ENCODE peak calls at places on chromosome 1, in five cellular contexts. S is A549, Z is HCT116, H is K562, U is GM23248. A is an unnamed sample.

GRCh38 chr1:221013691-221014293 is 134.5 kb downstream of the HLX start:
- DNase-seq in S (no peak), Z (no peak), H (no peak), U (no peak), A (no peak)

GRCh38 chr1:35047188-35047858 is 15.6 kb upstream of the ZMYM6 start:
- DNase-seq in S (no peak), Z (no peak), H (no peak), U (peak), A (no peak)

GRCh38 chr1:202860744-202861419 is 28.1 kb downstream of the RABIF start:
- DNase-seq in S (peak), Z (peak), H (peak), U (peak), A (peak)

GRCh38 chr1:232519186-232519585 is 110.7 kb downstream of the SIPA1L2 start:
- DNase-seq in S (no peak), Z (no peak), H (no peak), U (no peak), A (no peak)

GRCh38 chr1:109296782-109297181 is 10.0 kb downstream of the MYBPHL start:
- DNase-seq in S (no peak), Z (no peak), H (no peak), U (no peak), A (no peak)

GRCh38 chr1:10724511-10724910 is 71.9 kb downstream of the CASZ1 start:
- DNase-seq in S (no peak), Z (no peak), H (no peak), U (no peak), A (peak)

GRCh38 chr1:169586395-169587255 is at the start of gene F5:
- DNase-seq in S (peak), Z (peak), H (peak), U (peak), A (peak)

GRCh38 chr1:220269036-220269435 is 3.2 kb downstream of the RAB3GAP2 start:
- DNase-seq in S (no peak), Z (no peak), H (no peak), U (no peak), A (no peak)

GRCh38 chr1:208318150-208318734 is 74.1 kb upstream of the PLXNA2 start:
- DNase-seq in S (no peak), Z (no peak), H (no peak), U (no peak), A (no peak)

GRCh38 chr1:61455400-61455799 is 269.5 kb downstream of the TM2D1 start:
- DNase-seq in S (no peak), Z (no peak), H (no peak), U (no peak), A (no peak)

GRCh38 chr1:226402615-226403521 is 5.0 kb downstream of the PARP1 start:
- DNase-seq in S (no peak), Z (no peak), H (no peak), U (no peak), A (no peak)

GRCh38 chr1:221778535-221779142 is 36.8 kb upstream of the DUSP10 start:
- DNase-seq in S (no peak), Z (no peak), H (no peak), U (no peak), A (no peak)

GRCh38 chr1:202133016-202133415 is 10.3 kb downstream of the GPR37L1 start:
- DNase-seq in S (no peak), Z (no peak), H (no peak), U (no peak), A (no peak)

GRCh38 chr1:98077691-98078090 is 156.9 kb upstream of the DPYD start:
- DNase-seq in S (no peak), Z (no peak), H (no peak), U (peak), A (no peak)

GRCh38 chr1:35288761-35289160 is 20.3 kb downstream of the ZMYM4 start:
- DNase-seq in S (no peak), Z (no peak), H (no peak), U (peak), A (no peak)

GRCh38 chr1:20164694-20165202 is 21.1 kb upstream of the UBXN10 start:
- DNase-seq in S (no peak), Z (no peak), H (no peak), U (peak), A (no peak)

GRCh38 chr1:17875882-17876280 is 120.7 kb downstream of the ACTL8 start:
- DNase-seq in S (no peak), Z (no peak), H (no peak), U (peak), A (no peak)

DNA sequence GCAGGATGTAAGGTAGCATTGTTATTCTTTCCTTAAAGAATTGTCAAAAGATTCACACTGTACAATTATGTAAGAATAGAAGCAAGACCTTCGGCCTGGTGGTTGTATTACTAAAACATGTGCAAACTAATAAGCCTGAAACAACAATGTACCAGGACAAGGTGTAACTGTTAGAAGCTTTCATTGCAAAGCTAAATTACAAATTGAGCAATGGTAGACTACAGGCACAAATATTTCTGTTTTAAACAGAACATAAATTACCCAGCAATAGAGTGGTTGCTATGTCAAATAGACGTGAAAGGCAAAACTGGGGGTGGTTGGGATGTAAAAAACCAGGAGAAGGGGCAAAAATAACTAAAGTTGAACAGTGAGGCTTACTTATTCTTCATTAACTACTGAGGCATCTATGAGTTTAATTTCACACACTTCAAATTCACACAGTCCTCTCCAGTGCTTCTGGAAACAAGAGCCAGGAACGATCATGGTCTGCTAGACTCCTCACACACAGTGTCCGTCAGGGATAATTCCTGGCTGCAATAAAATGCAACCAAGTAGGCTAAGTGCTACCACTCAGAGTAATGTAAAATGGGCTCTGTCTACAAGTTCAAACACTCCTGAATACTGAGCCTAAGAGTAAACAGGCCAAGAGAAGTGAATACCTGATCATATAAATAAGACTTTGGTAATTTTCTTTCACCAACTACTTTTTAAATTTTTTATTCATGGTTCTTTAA is 39.3 kb upstream of the C1orf198 start:
- DNase-seq in S (no peak), Z (no peak), H (no peak), U (no peak), A (no peak)
- H3K4me2 ChIP-seq in S (no peak), Z (no peak), H (no peak), U (no peak), A (no peak)

GRCh38 chr1:114427612-114428011 is 83.4 kb downstream of the TRIM33 start:
- DNase-seq in S (no peak), Z (no peak), H (no peak), U (no peak), A (no peak)
- H3K4me2 ChIP-seq in S (no peak), Z (no peak), H (no peak), U (no peak), A (no peak)

GRCh38 chr1:64471724-64472276 is 1.9 kb downstream of the CACHD1 start:
- DNase-seq in S (no peak), Z (no peak), H (no peak), U (peak), A (no peak)

GRCh38 chr1:64474133-64474532 is 4.2 kb downstream of the CACHD1 start:
- DNase-seq in S (no peak), Z (no peak), H (no peak), U (no peak), A (no peak)

GRCh38 chr1:64474639-64475038 is 4.7 kb downstream of the CACHD1 start:
- DNase-seq in S (no peak), Z (no peak), H (no peak), U (peak), A (peak)

GRCh38 chr1:64472805-64473204 is 2.9 kb downstream of the CACHD1 start:
- DNase-seq in S (no peak), Z (no peak), H (no peak), U (no peak), A (no peak)

DNA sequence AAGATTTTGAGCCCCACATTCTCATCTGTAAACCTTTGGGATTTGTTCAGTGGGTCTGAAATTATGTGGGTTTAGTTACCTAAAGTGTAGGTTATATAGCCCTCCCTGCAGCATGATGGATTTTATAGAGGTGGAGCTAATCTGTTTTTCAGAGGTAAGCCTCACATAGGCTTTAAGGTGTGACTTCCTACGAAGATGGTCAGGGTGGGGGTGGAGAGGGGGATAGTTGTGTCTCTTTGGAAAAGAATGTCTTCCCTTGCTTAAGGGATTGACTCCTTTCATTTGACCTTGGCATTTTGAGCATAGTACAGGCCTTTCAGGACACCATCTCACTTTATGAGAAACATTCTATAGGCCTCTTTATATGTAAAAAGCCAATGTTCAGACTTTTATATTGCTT is 3.4 kb downstream of the CACHD1 start:
- DNase-seq in S (no peak), Z (no peak), H (no peak), U (no peak), A (no peak)
- H3K4me2 ChIP-seq in S (no peak), Z (no peak), H (no peak), U (no peak), A (no peak)

GRCh38 chr1:71047635-71048607 is at the start of gene PTGER3:
- DNase-seq in S (no peak), Z (no peak), H (peak), U (peak), A (peak)
- H3K4me2 ChIP-seq in S (peak), Z (no peak), H (peak), U (peak), A (peak)

GRCh38 chr1:27935721-27936120 is 921 bp downstream of the SMPDL3B start:
- DNase-seq in S (no peak), Z (no peak), H (no peak), U (no peak), A (no peak)
- H3K4me2 ChIP-seq in S (no peak), Z (peak), H (peak), U (no peak), A (no peak)

DNA sequence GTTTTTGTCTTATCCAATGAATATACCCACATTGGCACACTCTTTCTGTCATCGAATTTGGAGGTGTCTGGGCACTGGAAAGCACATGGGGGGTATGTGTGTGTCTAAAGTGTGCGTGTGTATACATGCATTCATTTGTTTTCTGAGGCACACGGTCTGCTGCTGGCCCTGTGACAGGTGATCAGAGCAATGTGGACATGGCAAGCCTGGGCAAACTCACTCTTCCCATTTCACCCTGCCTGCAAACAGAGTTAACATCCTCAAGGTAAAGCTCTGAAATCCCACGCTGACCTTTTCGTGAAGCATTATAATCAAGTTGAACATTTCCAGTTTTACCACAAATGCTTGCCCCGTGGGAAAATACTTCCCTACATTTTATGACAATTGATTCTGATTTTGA is 160.7 kb downstream of the PBX1 start:
- DNase-seq in S (no peak), Z (no peak), H (no peak), U (no peak), A (no peak)
- H3K4me2 ChIP-seq in S (no peak), Z (no peak), H (no peak), U (no peak), A (no peak)